ENCODE peak calls at places on chromosomes 4 and X, in five cellular contexts. F, K, B, H and X are unnamed samples.

GRCh38 chr4:40055379-40055872 is 1.2 kb upstream of the N4BP2 start:
- DNase-seq in K (no peak), B (no peak), H (peak), F (peak), X (no peak)

GRCh38 chrX:85244411-85245210 is 820 bp downstream of the ZNF711 start:
- DNase-seq in H (peak), B (no peak), K (no peak), F (no peak), X (no peak)

GRCh38 chrX:15761564-15762191 is 23.6 kb downstream of the CA5B start:
- DNase-seq in F (peak), B (no peak), K (peak), H (no peak), X (no peak)

GRCh38 chr4:42816864-42817263 is 75.6 kb upstream of the GRXCR1 start:
- DNase-seq in B (no peak), K (no peak), F (no peak), H (no peak), X (no peak)

GRCh38 chr4:153025402-153025801 is 89.3 kb downstream of the FHDC1 start:
- DNase-seq in F (no peak), H (no peak), B (no peak), K (no peak), X (no peak)

GRCh38 chrX:119488749-119489148 is 20.5 kb downstream of the SLC25A5 start:
- DNase-seq in H (no peak), B (peak), K (peak), F (peak), X (no peak)

GRCh38 chrX:150227321-150227860 is 135.7 kb upstream of the MAMLD1 start:
- DNase-seq in K (no peak), B (no peak), H (no peak), F (no peak), X (no peak)

GRCh38 chr4:65670331-65671031 is at the start of gene EPHA5:
- DNase-seq in K (peak), B (no peak), H (peak), F (no peak), X (peak)

GRCh38 chr4:184280591-184281071 is 63.0 kb upstream of the ENPP6 start:
- DNase-seq in H (no peak), F (peak), K (no peak), B (no peak), X (no peak)

GRCh38 chr4:73776363-73776762 is 36.0 kb downstream of the CXCL8 start:
- DNase-seq in B (peak), F (no peak), K (peak), H (peak), X (no peak)

GRCh38 chr4:113951263-113951662 is 28.2 kb downstream of the ARSJ start:
- DNase-seq in H (peak), B (no peak), K (no peak), F (no peak), X (no peak)

GRCh38 chr4:65893957-65894755 is 223.9 kb upstream of the EPHA5 start:
- DNase-seq in K (no peak), F (no peak), H (peak), B (no peak), X (no peak)

GRCh38 chr4:11343536-11343935 is 85.2 kb downstream of the HS3ST1 start:
- DNase-seq in K (no peak), F (no peak), H (no peak), B (no peak), X (no peak)

GRCh38 chr4:84647307-84647884 is 64.5 kb downstream of the CDS1 start:
- DNase-seq in H (no peak), F (no peak), B (peak), K (no peak), X (no peak)

GRCh38 chrX:34810364-34810763 is 132.2 kb upstream of the FAM47B start:
- DNase-seq in H (peak), B (no peak), K (no peak), F (no peak), X (no peak)

GRCh38 chr4:1754336-1754735 is 33.0 kb downstream of the TACC3 start:
- DNase-seq in F (no peak), K (no peak), H (no peak), B (no peak), X (no peak)

GRCh38 chr4:182206916-182207315 is 36.3 kb upstream of the TENM3 start:
- DNase-seq in K (no peak), B (no peak), H (no peak), F (no peak), X (no peak)

GRCh38 chr4:114857831-114858230 is 255.6 kb downstream of the NDST4 start:
- DNase-seq in K (no peak), H (no peak), B (no peak), F (no peak), X (no peak)

GRCh38 chr4:46274717-46275116 is 115.2 kb downstream of the GABRA2 start:
- DNase-seq in F (no peak), H (no peak), K (no peak), B (no peak), X (no peak)

GRCh38 chr4:110163327-110164070 is 34.9 kb downstream of the ELOVL6 start:
- DNase-seq in K (peak), H (peak), B (no peak), F (no peak), X (no peak)

GRCh38 chrX:10126044-10126443 is 30.7 kb upstream of the CLCN4 start:
- DNase-seq in K (no peak), H (no peak), B (no peak), F (no peak), X (no peak)

GRCh38 chr4:138243369-138243768 is 1.2 kb upstream of the SLC7A11 start:
- DNase-seq in K (no peak), F (no peak), H (peak), B (no peak), X (no peak)

GRCh38 chrX:154819771-154820341 is 14.6 kb upstream of the MPP1 start:
- DNase-seq in F (no peak), K (no peak), B (no peak), H (no peak), X (no peak)

GRCh38 chr4:26692014-26692726 is 108.3 kb downstream of the TBC1D19 start:
- DNase-seq in K (no peak), H (no peak), B (no peak), F (no peak), X (no peak)

GRCh38 chr4:183118585-183118984 is 19.5 kb downstream of the WWC2 start:
- DNase-seq in K (peak), F (no peak), B (no peak), H (peak), X (no peak)

GRCh38 chrX:153763298-153763932 is 634 bp upstream of the PLXNB3 start:
- DNase-seq in K (no peak), B (peak), H (no peak), F (no peak), X (peak)

GRCh38 chrX:39897741-39898097 is 200.0 kb downstream of the BCOR start:
- DNase-seq in H (no peak), K (no peak), F (no peak), B (no peak), X (no peak)

GRCh38 chr4:4555916-4556315 is 14.1 kb upstream of the STX18 start:
- DNase-seq in H (peak), B (no peak), F (no peak), K (peak), X (no peak)

GRCh38 chr4:171266666-171267065 is 546.5 kb upstream of the GALNTL6 start:
- DNase-seq in B (no peak), K (no peak), F (no peak), H (no peak), X (no peak)

GRCh38 chr4:19592391-19592790 is 659.3 kb upstream of the SLIT2 start:
- DNase-seq in K (no peak), H (no peak), B (no peak), F (no peak), X (no peak)

GRCh38 chr4:13656569-13656988 is 29.1 kb upstream of the BOD1L1 start:
- DNase-seq in H (peak), K (peak), B (peak), F (peak), X (no peak)

GRCh38 chr4:150257338-150257737 is 179.1 kb downstream of the DCLK2 start:
- DNase-seq in H (no peak), B (no peak), F (no peak), K (no peak), X (no peak)

GRCh38 chr4:37693450-37694190 is 7.4 kb upstream of the RELL1 start:
- DNase-seq in H (peak), B (no peak), K (peak), F (no peak), X (no peak)

GRCh38 chr4:128863314-128864075 is 54.0 kb downstream of the JADE1 start:
- DNase-seq in F (peak), B (peak), K (peak), H (peak), X (peak)

GRCh38 chr4:40301592-40301991 is 33.5 kb upstream of the CHRNA9 start:
- DNase-seq in F (peak), K (no peak), B (no peak), H (no peak), X (no peak)

GRCh38 chrX:46547857-46548256 is 2.6 kb upstream of the ZNF674 start:
- DNase-seq in K (peak), H (peak), F (no peak), B (no peak), X (no peak)

GRCh38 chr4:102429553-102429952 is 71.6 kb upstream of the NFKB1 start:
- DNase-seq in K (peak), F (no peak), H (peak), B (no peak), X (no peak)

GRCh38 chr4:101102114-101102752 is 245.1 kb downstream of the PPP3CA start:
- DNase-seq in B (no peak), K (peak), F (no peak), H (peak), X (peak)

GRCh38 chr4:101104264-101105052 is 242.9 kb downstream of the PPP3CA start:
- DNase-seq in F (no peak), K (no peak), B (no peak), H (no peak), X (no peak)

GRCh38 chr4:101101072-101101471 is 246.3 kb downstream of the PPP3CA start:
- DNase-seq in K (no peak), F (no peak), B (no peak), H (no peak), X (no peak)

GRCh38 chr4:101103381-101104142 is 243.8 kb downstream of the PPP3CA start:
- DNase-seq in B (no peak), H (no peak), K (no peak), F (no peak), X (no peak)

GRCh38 chr4:101099001-101099400 is 248.3 kb downstream of the PPP3CA start:
- DNase-seq in F (no peak), K (no peak), H (no peak), B (no peak), X (no peak)
- TF ChIP-seq CTCF in F (no peak), K (no peak), H (no peak), B (no peak), X (no peak)

DNA sequence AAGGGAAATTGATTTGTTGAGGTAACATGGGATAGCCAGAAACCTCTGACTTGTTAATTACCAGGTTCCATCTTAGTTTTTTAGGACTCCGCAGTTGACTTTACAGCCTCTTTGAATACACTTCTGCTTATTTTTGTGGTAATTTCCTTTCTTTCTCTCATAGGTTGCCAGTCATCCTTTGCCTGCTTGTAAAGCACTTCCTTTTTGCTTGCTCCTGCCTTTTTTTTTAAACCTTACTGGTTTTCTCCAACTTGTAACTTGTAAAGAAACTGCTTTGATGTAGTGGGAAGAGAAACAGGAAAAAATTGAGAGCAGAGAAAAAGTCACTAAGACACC is 2.6 kb downstream of the PGK1 start:
- DNase-seq in H (no peak), B (no peak), K (no peak), F (no peak), X (no peak)
- H3K27ac ChIP-seq in H (no peak), B (peak), K (no peak), F (peak), X (no peak)

GRCh38 chrX:24561121-24561520 is 86.0 kb downstream of the PCYT1B start:
- DNase-seq in F (no peak), H (no peak), K (no peak), B (no peak), X (no peak)
- TF ChIP-seq CTCF in F (no peak), H (no peak), K (no peak), B (peak), X (no peak)

GRCh38 chrX:71989768-71990167 is 79.1 kb downstream of the NHSL2 start:
- DNase-seq in K (peak), H (peak), B (no peak), F (no peak), X (no peak)
- H3K27ac ChIP-seq in K (no peak), H (no peak), B (no peak), F (no peak), X (no peak)

GRCh38 chr4:91729851-91730250 is 573.9 kb upstream of the GRID2 start:
- DNase-seq in B (no peak), K (no peak), F (no peak), H (no peak), X (no peak)

GRCh38 chr4:91734682-91735081 is 569.1 kb upstream of the GRID2 start:
- DNase-seq in B (no peak), F (no peak), K (no peak), H (no peak), X (no peak)
- TF ChIP-seq CTCF in B (no peak), F (no peak), K (peak), H (peak), X (no peak)

GRCh38 chr4:83405844-83406816 is 49.5 kb downstream of the HELQ start:
- DNase-seq in H (no peak), K (no peak), F (no peak), B (peak), X (no peak)
- H3K27ac ChIP-seq in H (no peak), K (no peak), F (no peak), B (no peak), X (no peak)

DNA sequence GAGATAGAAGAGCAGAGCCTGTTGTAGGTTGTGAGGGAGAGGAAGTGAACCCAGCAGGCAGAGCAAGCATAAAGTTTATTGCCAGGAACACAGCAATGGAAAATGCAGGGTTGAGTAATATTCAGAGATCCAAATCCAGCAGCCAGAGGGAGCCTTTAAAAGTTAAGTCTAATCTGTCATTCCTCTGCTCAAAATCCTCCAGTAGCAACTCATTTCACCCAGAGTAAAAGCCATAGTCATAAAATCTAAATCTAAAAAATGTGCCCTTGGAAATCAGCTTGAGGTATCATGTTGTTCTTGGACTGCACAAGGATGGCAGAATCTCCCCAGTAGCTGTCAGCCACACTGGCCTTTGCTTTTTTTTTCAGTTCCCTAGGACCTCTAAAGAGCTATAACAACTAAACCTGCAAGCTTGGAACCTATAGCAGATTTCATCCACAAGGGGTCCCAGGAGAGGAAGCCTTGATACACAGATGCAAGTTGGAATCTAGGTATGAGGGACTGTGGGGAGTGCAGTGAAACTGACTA is 62.9 kb upstream of the FRAS1 start:
- DNase-seq in H (peak), F (no peak), B (no peak), K (peak), X (no peak)
- TF ChIP-seq CTCF in H (peak), F (no peak), B (peak), K (peak), X (peak)

GRCh38 chr4:186265683-186266648 is at the start of gene F11:
- DNase-seq in H (no peak), F (no peak), K (no peak), B (peak), X (no peak)
- H3K27ac ChIP-seq in H (no peak), F (no peak), K (no peak), B (peak), X (no peak)